ENCODE peak calls at places on chromosomes 2 and 18, in four cellular contexts. One of them, this sample, is unnamed.

GRCh38 chr2:16242906-16243305 is 302.6 kb downstream of the MYCN start:
- DNase-seq in fibroblast of lung: no peak
- DNase-seq in K562: no peak
- DNase-seq in foreskin fibroblast: no peak
- DNase-seq in this sample: no peak

GRCh38 chr18:27983780-27984179 is 193.2 kb downstream of the CDH2 start:
- DNase-seq in fibroblast of lung: no peak
- DNase-seq in K562: no peak
- DNase-seq in foreskin fibroblast: no peak
- DNase-seq in this sample: no peak

GRCh38 chr2:175003875-175004729 is 1.1 kb downstream of the CHN1 start:
- DNase-seq in fibroblast of lung: peak
- DNase-seq in K562: no peak
- DNase-seq in foreskin fibroblast: peak
- DNase-seq in this sample: no peak

GRCh38 chr2:727071-727470 is 49.9 kb upstream of the TMEM18 start:
- DNase-seq in fibroblast of lung: no peak
- DNase-seq in K562: no peak
- DNase-seq in foreskin fibroblast: no peak
- DNase-seq in this sample: no peak

GRCh38 chr2:3493610-3493997 is 25.7 kb downstream of the ADI1 start:
- DNase-seq in fibroblast of lung: peak
- DNase-seq in K562: peak
- DNase-seq in foreskin fibroblast: peak
- DNase-seq in this sample: peak

GRCh38 chr2:103121106-103121505 is 359.3 kb downstream of the TMEM182 start:
- DNase-seq in fibroblast of lung: no peak
- DNase-seq in K562: no peak
- DNase-seq in foreskin fibroblast: no peak
- DNase-seq in this sample: no peak

GRCh38 chr2:43905388-43905803 is 66.6 kb downstream of the ABCG8 start:
- DNase-seq in fibroblast of lung: peak
- DNase-seq in K562: no peak
- DNase-seq in foreskin fibroblast: no peak
- DNase-seq in this sample: no peak

GRCh38 chr2:233966388-233966787 is 49.2 kb downstream of the TRPM8 start:
- DNase-seq in fibroblast of lung: no peak
- DNase-seq in K562: no peak
- DNase-seq in foreskin fibroblast: peak
- DNase-seq in this sample: no peak

GRCh38 chr18:13726972-13727331 is 479 bp downstream of the RNMT start:
- DNase-seq in fibroblast of lung: peak
- DNase-seq in K562: peak
- DNase-seq in foreskin fibroblast: peak
- DNase-seq in this sample: peak

GRCh38 chr2:66080136-66080535 is 354.8 kb upstream of the MEIS1 start:
- DNase-seq in fibroblast of lung: no peak
- DNase-seq in K562: no peak
- DNase-seq in foreskin fibroblast: no peak
- DNase-seq in this sample: peak
- TF ChIP-seq CTCF in fibroblast of lung: no peak
- TF ChIP-seq CTCF in K562: no peak
- TF ChIP-seq CTCF in foreskin fibroblast: no peak
- TF ChIP-seq CTCF in this sample: no peak

GRCh38 chr2:20667151-20667530 is 197 bp downstream of the GDF7 start:
- DNase-seq in fibroblast of lung: no peak
- DNase-seq in K562: no peak
- DNase-seq in foreskin fibroblast: peak
- DNase-seq in this sample: peak
- TF ChIP-seq CTCF in fibroblast of lung: no peak
- TF ChIP-seq CTCF in K562: no peak
- TF ChIP-seq CTCF in foreskin fibroblast: no peak
- TF ChIP-seq CTCF in this sample: no peak

GRCh38 chr2:13884271-13884976 is 748.1 kb upstream of the LRATD1 start:
- DNase-seq in fibroblast of lung: peak
- DNase-seq in K562: no peak
- DNase-seq in foreskin fibroblast: no peak
- DNase-seq in this sample: no peak
- TF ChIP-seq CTCF in fibroblast of lung: no peak
- TF ChIP-seq CTCF in K562: no peak
- TF ChIP-seq CTCF in foreskin fibroblast: no peak
- TF ChIP-seq CTCF in this sample: no peak

GRCh38 chr2:173568054-173568453 is 213.4 kb downstream of the CDCA7 start:
- DNase-seq in fibroblast of lung: no peak
- DNase-seq in K562: peak
- DNase-seq in foreskin fibroblast: peak
- DNase-seq in this sample: peak
- TF ChIP-seq CTCF in fibroblast of lung: peak
- TF ChIP-seq CTCF in K562: peak
- TF ChIP-seq CTCF in foreskin fibroblast: peak
- TF ChIP-seq CTCF in this sample: peak

GRCh38 chr2:121532894-121533293 is 2.2 kb downstream of the RNU4ATAC start:
- DNase-seq in fibroblast of lung: peak
- DNase-seq in K562: peak
- DNase-seq in foreskin fibroblast: no peak
- DNase-seq in this sample: no peak

GRCh38 chr2:121529439-121530209 is 1.1 kb upstream of the RNU4ATAC start:
- DNase-seq in fibroblast of lung: peak
- DNase-seq in K562: peak
- DNase-seq in foreskin fibroblast: peak
- DNase-seq in this sample: peak

GRCh38 chr2:121532347-121532766 is 1.7 kb downstream of the RNU4ATAC start:
- DNase-seq in fibroblast of lung: peak
- DNase-seq in K562: peak
- DNase-seq in foreskin fibroblast: peak
- DNase-seq in this sample: no peak

GRCh38 chr2:121530210-121530562 is 494 bp upstream of the RNU4ATAC start:
- DNase-seq in fibroblast of lung: peak
- DNase-seq in K562: peak
- DNase-seq in foreskin fibroblast: peak
- DNase-seq in this sample: peak

GRCh38 chr2:121530563-121531334 is at the start of gene RNU4ATAC:
- DNase-seq in fibroblast of lung: peak
- DNase-seq in K562: peak
- DNase-seq in foreskin fibroblast: peak
- DNase-seq in this sample: peak
- TF ChIP-seq CTCF in fibroblast of lung: peak
- TF ChIP-seq CTCF in K562: peak
- TF ChIP-seq CTCF in foreskin fibroblast: peak
- TF ChIP-seq CTCF in this sample: peak

GRCh38 chr2:227033471-227034148 is 130.4 kb downstream of the COL4A4 start:
- DNase-seq in fibroblast of lung: peak
- DNase-seq in K562: peak
- DNase-seq in foreskin fibroblast: peak
- DNase-seq in this sample: peak
- TF ChIP-seq CTCF in fibroblast of lung: peak
- TF ChIP-seq CTCF in K562: peak
- TF ChIP-seq CTCF in foreskin fibroblast: peak
- TF ChIP-seq CTCF in this sample: peak

GRCh38 chr2:113407446-113408099 is 29.9 kb upstream of the ZNG1B start:
- DNase-seq in fibroblast of lung: peak
- DNase-seq in K562: peak
- DNase-seq in foreskin fibroblast: peak
- DNase-seq in this sample: no peak
- TF ChIP-seq CTCF in fibroblast of lung: no peak
- TF ChIP-seq CTCF in K562: peak
- TF ChIP-seq CTCF in foreskin fibroblast: peak
- TF ChIP-seq CTCF in this sample: no peak

DNA sequence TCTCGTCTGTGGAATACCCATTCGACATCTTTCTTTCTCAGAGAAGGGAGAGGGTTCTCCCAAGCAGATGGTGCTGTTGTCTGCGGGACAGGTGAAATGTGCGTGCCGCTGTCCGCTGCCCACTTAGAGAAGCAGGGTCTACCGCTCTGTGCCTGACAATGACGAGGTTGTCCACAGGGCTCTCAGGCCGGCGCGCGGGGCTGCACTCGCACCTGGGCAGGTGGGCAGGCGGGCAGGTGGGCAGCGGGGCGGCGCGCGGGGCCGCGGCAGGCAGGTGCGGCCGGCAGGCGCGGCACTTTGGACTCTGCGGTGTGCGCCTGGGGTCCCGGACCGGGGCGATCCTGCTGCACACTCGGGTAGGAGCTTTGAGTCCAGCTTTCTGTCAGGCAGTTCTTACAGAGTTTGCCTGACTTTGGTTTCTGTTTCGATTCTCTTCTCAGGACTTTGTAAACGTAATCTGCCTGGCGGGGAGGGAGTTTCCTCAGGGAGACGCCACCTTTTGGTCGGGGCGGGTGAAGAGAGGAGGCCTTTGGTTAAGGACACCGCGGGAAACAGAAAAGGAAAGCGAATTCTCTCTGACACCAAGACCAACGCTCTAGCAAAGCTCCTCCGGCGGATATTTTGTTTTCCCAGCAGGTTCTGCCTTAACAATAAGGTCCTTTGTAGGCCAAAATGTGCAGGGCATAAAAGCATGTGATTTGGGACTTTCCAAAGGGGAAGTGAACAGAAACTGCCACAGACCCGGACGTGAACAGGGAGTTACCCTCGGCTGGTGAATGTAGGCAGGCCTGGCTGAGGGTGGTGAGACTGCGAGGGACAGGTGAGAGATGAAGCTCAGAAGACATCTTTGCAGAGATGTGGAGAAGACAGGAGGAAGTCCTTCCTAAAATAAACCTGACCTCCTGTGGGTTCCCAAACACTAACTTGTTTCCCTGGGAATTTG is at the start of gene IFIH1:
- DNase-seq in fibroblast of lung: peak
- DNase-seq in K562: peak
- DNase-seq in foreskin fibroblast: peak
- DNase-seq in this sample: peak
- TF ChIP-seq CTCF in fibroblast of lung: peak
- TF ChIP-seq CTCF in K562: peak
- TF ChIP-seq CTCF in foreskin fibroblast: peak
- TF ChIP-seq CTCF in this sample: no peak

GRCh38 chr2:45483997-45484396 is 127.1 kb downstream of the SRBD1 start:
- DNase-seq in fibroblast of lung: no peak
- DNase-seq in K562: no peak
- DNase-seq in foreskin fibroblast: peak
- DNase-seq in this sample: no peak
- TF ChIP-seq CTCF in fibroblast of lung: peak
- TF ChIP-seq CTCF in K562: peak
- TF ChIP-seq CTCF in foreskin fibroblast: peak
- TF ChIP-seq CTCF in this sample: peak

GRCh38 chr2:150426724-150427123 is 60.7 kb downstream of the RND3 start:
- DNase-seq in fibroblast of lung: no peak
- DNase-seq in K562: no peak
- DNase-seq in foreskin fibroblast: no peak
- DNase-seq in this sample: no peak

GRCh38 chr2:150426315-150426714 is 61.2 kb downstream of the RND3 start:
- DNase-seq in fibroblast of lung: peak
- DNase-seq in K562: no peak
- DNase-seq in foreskin fibroblast: no peak
- DNase-seq in this sample: no peak

GRCh38 chr2:150424361-150424760 is 63.1 kb downstream of the RND3 start:
- DNase-seq in fibroblast of lung: peak
- DNase-seq in K562: no peak
- DNase-seq in foreskin fibroblast: no peak
- DNase-seq in this sample: no peak

GRCh38 chr2:150421252-150421651 is 66.2 kb downstream of the RND3 start:
- DNase-seq in fibroblast of lung: no peak
- DNase-seq in K562: no peak
- DNase-seq in foreskin fibroblast: no peak
- DNase-seq in this sample: no peak

GRCh38 chr2:150425121-150425559 is 62.3 kb downstream of the RND3 start:
- DNase-seq in fibroblast of lung: peak
- DNase-seq in K562: no peak
- DNase-seq in foreskin fibroblast: no peak
- DNase-seq in this sample: peak
- TF ChIP-seq CTCF in fibroblast of lung: no peak
- TF ChIP-seq CTCF in K562: no peak
- TF ChIP-seq CTCF in foreskin fibroblast: no peak
- TF ChIP-seq CTCF in this sample: no peak